ENCODE peak calls at places on chromosomes 13 and 19, in seven cellular contexts. One of them, this sample, is unnamed.

GRCh38 chr19:49977846-49978245 is 16.9 kb upstream of the SIGLEC11 start:
- DNase-seq in prostate gland: no peak
- DNase-seq in breast epithelium: no peak
- DNase-seq in stomach: no peak
- DNase-seq in HepG2: no peak
- DNase-seq in endothelial cell of umbilical vein: no peak
- DNase-seq in suprapubic skin: no peak
- DNase-seq in this sample: no peak

GRCh38 chr19:33841685-33842084 is 45.0 kb downstream of the KCTD15 start:
- DNase-seq in HepG2: no peak
- DNase-seq in prostate gland: no peak
- DNase-seq in suprapubic skin: no peak
- DNase-seq in endothelial cell of umbilical vein: no peak
- DNase-seq in breast epithelium: no peak
- DNase-seq in stomach: no peak
- DNase-seq in this sample: no peak

GRCh38 chr13:76879211-76879875 is 6.9 kb downstream of the KCTD12 start:
- DNase-seq in breast epithelium: no peak
- DNase-seq in endothelial cell of umbilical vein: peak
- DNase-seq in HepG2: no peak
- DNase-seq in stomach: peak
- DNase-seq in prostate gland: peak
- DNase-seq in suprapubic skin: peak
- DNase-seq in this sample: peak

GRCh38 chr19:4933528-4933927 is 24.2 kb downstream of the UHRF1 start:
- DNase-seq in HepG2: no peak
- DNase-seq in endothelial cell of umbilical vein: no peak
- DNase-seq in suprapubic skin: no peak
- DNase-seq in stomach: peak
- DNase-seq in breast epithelium: no peak
- DNase-seq in prostate gland: peak
- DNase-seq in this sample: peak

GRCh38 chr13:74056829-74057564 is 77.2 kb downstream of the KLF12 start:
- DNase-seq in breast epithelium: no peak
- DNase-seq in suprapubic skin: no peak
- DNase-seq in endothelial cell of umbilical vein: no peak
- DNase-seq in HepG2: no peak
- DNase-seq in prostate gland: no peak
- DNase-seq in stomach: no peak
- DNase-seq in this sample: no peak

GRCh38 chr19:40800339-40800996 is 1.5 kb downstream of the EGLN2 start:
- DNase-seq in suprapubic skin: no peak
- DNase-seq in breast epithelium: no peak
- DNase-seq in prostate gland: no peak
- DNase-seq in stomach: no peak
- DNase-seq in HepG2: no peak
- DNase-seq in endothelial cell of umbilical vein: no peak
- DNase-seq in this sample: no peak

GRCh38 chr19:1087813-1088418 is 7.3 kb downstream of the POLR2E start:
- DNase-seq in endothelial cell of umbilical vein: no peak
- DNase-seq in stomach: no peak
- DNase-seq in suprapubic skin: no peak
- DNase-seq in breast epithelium: no peak
- DNase-seq in HepG2: no peak
- DNase-seq in prostate gland: no peak
- DNase-seq in this sample: peak

GRCh38 chr19:33241091-33241529 is 15.5 kb upstream of the SLC7A10 start:
- DNase-seq in HepG2: peak
- DNase-seq in endothelial cell of umbilical vein: no peak
- DNase-seq in stomach: no peak
- DNase-seq in suprapubic skin: peak
- DNase-seq in breast epithelium: no peak
- DNase-seq in prostate gland: no peak
- DNase-seq in this sample: no peak

GRCh38 chr19:20078696-20079095 is 896 bp downstream of the ZNF90 start:
- DNase-seq in endothelial cell of umbilical vein: no peak
- DNase-seq in HepG2: no peak
- DNase-seq in prostate gland: peak
- DNase-seq in suprapubic skin: peak
- DNase-seq in stomach: no peak
- DNase-seq in breast epithelium: no peak
- DNase-seq in this sample: peak

GRCh38 chr13:50809133-50810090 is 34.1 kb downstream of the DLEU7 start:
- DNase-seq in breast epithelium: no peak
- DNase-seq in suprapubic skin: no peak
- DNase-seq in stomach: no peak
- DNase-seq in endothelial cell of umbilical vein: no peak
- DNase-seq in prostate gland: peak
- DNase-seq in HepG2: no peak
- DNase-seq in this sample: no peak

GRCh38 chr13:77521194-77521593 is 14.3 kb upstream of the SCEL start:
- DNase-seq in stomach: no peak
- DNase-seq in suprapubic skin: no peak
- DNase-seq in HepG2: no peak
- DNase-seq in prostate gland: no peak
- DNase-seq in endothelial cell of umbilical vein: peak
- DNase-seq in breast epithelium: no peak
- DNase-seq in this sample: no peak

GRCh38 chr13:59750860-59751259 is 412.9 kb downstream of the DIAPH3 start:
- DNase-seq in suprapubic skin: no peak
- DNase-seq in HepG2: no peak
- DNase-seq in endothelial cell of umbilical vein: peak
- DNase-seq in breast epithelium: no peak
- DNase-seq in prostate gland: no peak
- DNase-seq in stomach: no peak
- DNase-seq in this sample: no peak

GRCh38 chr13:109781384-109782065 is 4.9 kb downstream of the IRS2 start:
- DNase-seq in stomach: peak
- DNase-seq in suprapubic skin: no peak
- DNase-seq in breast epithelium: no peak
- DNase-seq in prostate gland: no peak
- DNase-seq in HepG2: no peak
- DNase-seq in endothelial cell of umbilical vein: no peak
- DNase-seq in this sample: no peak
- TF ChIP-seq POLR2AphosphoS5 in stomach: peak
- TF ChIP-seq POLR2AphosphoS5 in suprapubic skin: no peak
- TF ChIP-seq POLR2AphosphoS5 in breast epithelium: no peak
- TF ChIP-seq POLR2AphosphoS5 in prostate gland: peak
- TF ChIP-seq POLR2AphosphoS5 in HepG2: no peak
- TF ChIP-seq POLR2AphosphoS5 in endothelial cell of umbilical vein: no peak
- TF ChIP-seq POLR2AphosphoS5 in this sample: no peak

DNA sequence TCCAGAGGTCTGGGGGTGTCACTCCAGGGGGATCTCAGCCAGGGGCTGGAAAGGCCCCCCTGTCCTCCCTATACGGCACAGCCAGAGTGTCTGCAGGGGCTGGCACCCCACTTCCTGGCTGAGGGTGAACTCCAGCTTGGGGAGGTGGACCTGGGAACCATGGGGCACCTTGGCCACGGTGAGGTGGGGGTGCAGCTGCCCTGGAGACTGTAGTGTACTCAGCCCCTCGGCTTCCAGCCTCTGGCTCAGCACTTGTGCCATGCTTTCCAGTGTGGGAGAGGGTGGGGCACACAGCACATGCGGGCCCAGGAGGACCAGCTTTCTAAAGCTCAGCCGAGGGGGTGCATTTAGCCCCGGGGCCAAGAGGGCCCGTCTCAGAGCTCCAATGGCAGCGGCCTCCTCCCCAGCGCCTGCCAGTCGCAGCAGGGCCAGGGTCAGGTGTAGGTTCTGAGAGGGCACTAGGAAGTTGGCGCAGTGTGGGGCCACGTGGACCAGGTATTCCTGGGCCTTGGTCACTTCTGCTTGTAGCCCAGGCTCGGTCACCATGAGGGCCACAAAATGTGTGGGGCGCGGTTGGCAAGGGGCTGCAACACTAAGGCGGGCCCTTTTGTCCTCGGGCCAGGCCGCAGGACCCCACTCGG is 1.4 kb downstream of the LENG9 start:
- DNase-seq in HepG2: no peak
- DNase-seq in stomach: peak
- DNase-seq in suprapubic skin: peak
- DNase-seq in breast epithelium: no peak
- DNase-seq in prostate gland: no peak
- DNase-seq in endothelial cell of umbilical vein: peak
- DNase-seq in this sample: peak
- TF ChIP-seq POLR2A in HepG2: no peak
- TF ChIP-seq POLR2A in stomach: no peak
- TF ChIP-seq POLR2A in suprapubic skin: no peak
- TF ChIP-seq POLR2A in breast epithelium: no peak
- TF ChIP-seq POLR2A in prostate gland: no peak
- TF ChIP-seq POLR2A in endothelial cell of umbilical vein: no peak
- TF ChIP-seq POLR2A in this sample: no peak

GRCh38 chr19:13883665-13884064 is 6.7 kb downstream of the NANOS3 start:
- DNase-seq in HepG2: no peak
- DNase-seq in breast epithelium: no peak
- DNase-seq in stomach: no peak
- DNase-seq in suprapubic skin: no peak
- DNase-seq in prostate gland: no peak
- DNase-seq in endothelial cell of umbilical vein: no peak
- DNase-seq in this sample: no peak
- TF ChIP-seq POLR2AphosphoS5 in HepG2: no peak
- TF ChIP-seq POLR2AphosphoS5 in breast epithelium: no peak
- TF ChIP-seq POLR2AphosphoS5 in stomach: no peak
- TF ChIP-seq POLR2AphosphoS5 in suprapubic skin: no peak
- TF ChIP-seq POLR2AphosphoS5 in prostate gland: no peak
- TF ChIP-seq POLR2AphosphoS5 in endothelial cell of umbilical vein: no peak
- TF ChIP-seq POLR2AphosphoS5 in this sample: no peak

GRCh38 chr13:94058821-94059360 is 420.6 kb downstream of the DCT start:
- DNase-seq in breast epithelium: no peak
- DNase-seq in suprapubic skin: no peak
- DNase-seq in HepG2: no peak
- DNase-seq in stomach: no peak
- DNase-seq in endothelial cell of umbilical vein: no peak
- DNase-seq in prostate gland: no peak
- DNase-seq in this sample: no peak

GRCh38 chr13:94065741-94066140 is 413.7 kb downstream of the DCT start:
- DNase-seq in HepG2: no peak
- DNase-seq in stomach: no peak
- DNase-seq in suprapubic skin: no peak
- DNase-seq in prostate gland: no peak
- DNase-seq in breast epithelium: no peak
- DNase-seq in endothelial cell of umbilical vein: no peak
- DNase-seq in this sample: no peak

GRCh38 chr13:94057618-94058017 is 421.9 kb downstream of the DCT start:
- DNase-seq in stomach: no peak
- DNase-seq in endothelial cell of umbilical vein: no peak
- DNase-seq in HepG2: no peak
- DNase-seq in breast epithelium: no peak
- DNase-seq in suprapubic skin: no peak
- DNase-seq in prostate gland: no peak
- DNase-seq in this sample: no peak

GRCh38 chr13:94061316-94061715 is 418.2 kb downstream of the DCT start:
- DNase-seq in stomach: no peak
- DNase-seq in endothelial cell of umbilical vein: no peak
- DNase-seq in HepG2: no peak
- DNase-seq in breast epithelium: no peak
- DNase-seq in prostate gland: no peak
- DNase-seq in suprapubic skin: no peak
- DNase-seq in this sample: no peak

DNA sequence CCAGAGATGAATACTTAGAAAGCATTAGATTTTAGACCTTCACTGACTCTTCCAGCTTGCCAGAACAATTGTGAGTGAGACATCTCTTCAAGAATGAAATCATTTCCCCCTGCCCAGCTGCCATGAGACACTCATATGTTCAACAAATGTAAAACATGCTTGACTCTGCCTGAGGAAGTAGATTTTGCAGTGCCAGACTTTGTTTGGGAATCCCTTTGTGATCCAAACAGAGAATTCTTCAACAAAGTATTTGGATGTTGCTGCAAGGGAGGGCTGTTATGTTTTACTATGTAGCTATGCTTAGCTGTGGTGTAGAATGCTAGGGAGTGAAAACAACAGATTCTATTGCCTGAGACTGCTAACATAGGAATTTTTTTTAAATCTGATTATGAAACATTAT is 416.4 kb downstream of the DCT start:
- DNase-seq in suprapubic skin: no peak
- DNase-seq in prostate gland: no peak
- DNase-seq in HepG2: no peak
- DNase-seq in breast epithelium: no peak
- DNase-seq in stomach: no peak
- DNase-seq in endothelial cell of umbilical vein: no peak
- DNase-seq in this sample: no peak
- TF ChIP-seq POLR2A in suprapubic skin: no peak
- TF ChIP-seq POLR2A in prostate gland: no peak
- TF ChIP-seq POLR2A in HepG2: no peak
- TF ChIP-seq POLR2A in breast epithelium: no peak
- TF ChIP-seq POLR2A in stomach: no peak
- TF ChIP-seq POLR2A in endothelial cell of umbilical vein: no peak
- TF ChIP-seq POLR2A in this sample: no peak

DNA sequence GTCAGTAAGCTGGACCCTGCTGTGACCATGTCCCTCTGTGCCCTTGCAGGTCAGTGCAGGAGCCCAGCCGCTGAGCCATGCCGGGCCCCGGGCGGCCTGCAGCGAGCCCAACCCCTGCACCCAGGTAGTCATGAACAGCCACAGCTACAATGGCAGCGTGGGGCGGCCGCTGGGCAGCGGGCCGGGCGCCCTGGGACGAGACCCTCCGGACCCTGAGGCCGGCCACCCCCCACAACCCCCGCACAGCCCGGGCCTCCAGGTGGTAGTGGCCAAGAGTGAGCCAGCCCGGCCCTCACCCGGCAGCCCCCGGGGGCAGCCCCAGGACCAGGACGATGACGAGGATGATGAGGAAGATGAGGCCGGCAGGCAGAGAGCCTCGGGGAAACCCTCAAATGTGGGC is 6.9 kb downstream of the KCNN1 start:
- DNase-seq in prostate gland: no peak
- DNase-seq in stomach: no peak
- DNase-seq in suprapubic skin: no peak
- DNase-seq in breast epithelium: no peak
- DNase-seq in endothelial cell of umbilical vein: no peak
- DNase-seq in HepG2: no peak
- DNase-seq in this sample: no peak
- TF ChIP-seq POLR2AphosphoS5 in prostate gland: no peak
- TF ChIP-seq POLR2AphosphoS5 in stomach: no peak
- TF ChIP-seq POLR2AphosphoS5 in suprapubic skin: no peak
- TF ChIP-seq POLR2AphosphoS5 in breast epithelium: no peak
- TF ChIP-seq POLR2AphosphoS5 in endothelial cell of umbilical vein: no peak
- TF ChIP-seq POLR2AphosphoS5 in HepG2: no peak
- TF ChIP-seq POLR2AphosphoS5 in this sample: no peak